ENCODE peak calls at places on chromosomes 4 and X, in four cellular contexts. K, B, C and R are unnamed samples. For H3K4me1, the result is how much of the 10 kb centered on the place peaks cover.

GRCh38 chr4:142248946-142249345 is 597.2 kb downstream of the INPP4B start:
- DNase-seq in K (no peak), B (no peak), C (no peak), R (no peak)

GRCh38 chrX:115018040-115018647 is 728 bp upstream of the IL13RA2 start:
- DNase-seq in K (no peak), B (no peak), C (no peak), R (no peak)

GRCh38 chr4:65241257-65241997 is 428.9 kb downstream of the EPHA5 start:
- DNase-seq in K (no peak), B (no peak), C (no peak), R (no peak)

GRCh38 chr4:30866907-30867306 is 146.7 kb downstream of the PCDH7 start:
- DNase-seq in K (no peak), B (no peak), C (no peak), R (no peak)

GRCh38 chrX:103678199-103678993 is 8.1 kb downstream of the MORF4L2 start:
- DNase-seq in K (no peak), B (no peak), C (no peak), R (no peak)

GRCh38 chr4:112352736-112353135 is 55.6 kb downstream of the ALPK1 start:
- DNase-seq in K (no peak), B (no peak), C (no peak), R (no peak)

GRCh38 chr4:2051086-2051485 is 8.0 kb upstream of the NAT8L start:
- DNase-seq in K (no peak), B (no peak), C (no peak), R (no peak)

GRCh38 chr4:110245567-110245966 is 47.2 kb upstream of the ELOVL6 start:
- DNase-seq in K (no peak), B (no peak), C (no peak), R (no peak)

GRCh38 chr4:84753318-84753972 is 170.5 kb downstream of the CDS1 start:
- DNase-seq in K (no peak), B (no peak), C (no peak), R (no peak)

GRCh38 chrX:68686684-68687045 is 39.2 kb downstream of the STARD8 start:
- DNase-seq in K (no peak), B (no peak), C (peak), R (peak)

GRCh38 chr4:35511851-35512250 is 732.5 kb downstream of the ARAP2 start:
- DNase-seq in K (no peak), B (no peak), C (no peak), R (no peak)

GRCh38 chr4:147682755-147683154 is 1.2 kb downstream of the PRMT9 start:
- DNase-seq in K (no peak), B (no peak), C (no peak), R (no peak)

GRCh38 chr4:158290912-158291311 is 80.6 kb downstream of the TMEM144 start:
- DNase-seq in K (no peak), B (no peak), C (no peak), R (no peak)

GRCh38 chr4:108029321-108029720 is 39.6 kb downstream of the HADH start:
- DNase-seq in K (no peak), B (no peak), C (no peak), R (no peak)

GRCh38 chr4:13559414-13559813 is 15.1 kb upstream of the NKX3-2 start:
- DNase-seq in K (no peak), B (no peak), C (no peak), R (no peak)

GRCh38 chr4:165328708-165329107 is 1.2 kb downstream of the MSMO1 start:
- DNase-seq in K (no peak), B (no peak), C (no peak), R (no peak)

GRCh38 chr4:165331823-165332222 is 4.4 kb downstream of the MSMO1 start:
- DNase-seq in K (no peak), B (no peak), C (no peak), R (no peak)

GRCh38 chr4:165331316-165331715 is 3.8 kb downstream of the MSMO1 start:
- DNase-seq in K (no peak), B (no peak), C (no peak), R (no peak)

GRCh38 chr4:165330666-165331065 is 3.2 kb downstream of the MSMO1 start:
- DNase-seq in K (no peak), B (no peak), C (no peak), R (no peak)

DNA sequence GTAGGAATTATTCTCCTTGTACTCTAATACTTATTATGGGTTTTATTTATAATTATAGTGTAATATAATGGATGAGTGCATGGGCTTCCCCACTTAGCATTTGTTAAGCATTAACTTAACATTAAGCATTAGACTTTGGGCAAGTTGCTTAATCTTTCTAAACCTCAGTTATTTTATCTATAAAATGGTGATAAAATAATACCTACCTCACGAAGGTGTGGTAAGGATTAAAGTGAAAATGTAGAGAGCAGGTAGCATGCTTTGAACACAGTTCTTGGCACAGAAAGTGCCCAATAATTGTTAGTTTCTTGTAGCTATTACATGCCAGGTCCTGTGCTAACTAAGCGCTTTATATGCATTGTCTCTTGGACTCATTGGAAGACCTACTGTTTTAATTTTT is 2.6 kb downstream of the MSMO1 start:
- DNase-seq in K (no peak), B (no peak), C (no peak), R (no peak)
- H3K4me1 ChIP-seq in K (under half), B (under half), C (under half), R (under half)

GRCh38 chrX:56728321-56728720 is 722 bp upstream of the NBDY start:
- DNase-seq in K (no peak), B (no peak), C (no peak), R (no peak)

GRCh38 chrX:56726609-56727008 is 2.4 kb upstream of the NBDY start:
- DNase-seq in K (no peak), B (no peak), C (no peak), R (no peak)

GRCh38 chrX:56728752-56729151 is 291 bp upstream of the NBDY start:
- DNase-seq in K (no peak), B (no peak), C (no peak), R (no peak)

GRCh38 chrX:56727531-56727930 is 1.5 kb upstream of the NBDY start:
- DNase-seq in K (no peak), B (no peak), C (no peak), R (no peak)

DNA sequence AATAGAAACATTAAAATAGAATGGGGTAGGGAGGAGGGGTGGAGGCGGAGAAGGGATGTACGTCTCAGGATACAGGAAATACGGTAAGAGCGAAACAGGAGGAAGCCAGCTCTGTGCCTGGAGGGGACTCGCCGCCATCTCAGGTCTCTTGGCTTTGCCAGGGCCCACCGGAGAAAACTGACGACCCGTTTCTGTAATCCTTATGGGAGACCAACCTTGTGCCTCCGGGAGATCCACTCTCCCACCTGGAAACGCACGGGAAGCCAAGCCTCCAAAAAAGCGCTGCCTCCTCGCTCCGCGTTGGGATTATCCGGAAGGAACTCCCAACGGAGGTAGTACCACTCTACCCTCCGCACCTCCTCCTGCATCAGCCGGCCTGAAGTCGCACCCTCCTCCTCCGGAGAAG is at the start of gene NBDY:
- DNase-seq in K (no peak), B (no peak), C (peak), R (no peak)
- TF ChIP-seq POLR2A in K (no peak), B (peak), C (no peak), R (peak)

GRCh38 chr4:183407128-183407585 is 37.3 kb upstream of the CDKN2AIP start:
- DNase-seq in K (peak), B (peak), C (peak), R (peak)
- TF ChIP-seq EP300 in K (no peak), B (no peak), C (no peak), R (no peak)

GRCh38 chrX:136046295-136046894 is 61.2 kb downstream of the SLC9A6 start:
- DNase-seq in K (no peak), B (no peak), C (no peak), R (no peak)

GRCh38 chrX:136047001-136047642 is 61.9 kb downstream of the SLC9A6 start:
- DNase-seq in K (no peak), B (no peak), C (no peak), R (no peak)

GRCh38 chrX:136048446-136048845 is 63.2 kb downstream of the SLC9A6 start:
- DNase-seq in K (no peak), B (no peak), C (no peak), R (no peak)

GRCh38 chrX:136049608-136050007 is 64.4 kb downstream of the SLC9A6 start:
- DNase-seq in K (no peak), B (no peak), C (no peak), R (no peak)

GRCh38 chrX:136047969-136048368 is 62.7 kb downstream of the SLC9A6 start:
- DNase-seq in K (no peak), B (no peak), C (no peak), R (no peak)
- H3K4me1 ChIP-seq in K (under half), B (under half), C (under half), R (under half)

DNA sequence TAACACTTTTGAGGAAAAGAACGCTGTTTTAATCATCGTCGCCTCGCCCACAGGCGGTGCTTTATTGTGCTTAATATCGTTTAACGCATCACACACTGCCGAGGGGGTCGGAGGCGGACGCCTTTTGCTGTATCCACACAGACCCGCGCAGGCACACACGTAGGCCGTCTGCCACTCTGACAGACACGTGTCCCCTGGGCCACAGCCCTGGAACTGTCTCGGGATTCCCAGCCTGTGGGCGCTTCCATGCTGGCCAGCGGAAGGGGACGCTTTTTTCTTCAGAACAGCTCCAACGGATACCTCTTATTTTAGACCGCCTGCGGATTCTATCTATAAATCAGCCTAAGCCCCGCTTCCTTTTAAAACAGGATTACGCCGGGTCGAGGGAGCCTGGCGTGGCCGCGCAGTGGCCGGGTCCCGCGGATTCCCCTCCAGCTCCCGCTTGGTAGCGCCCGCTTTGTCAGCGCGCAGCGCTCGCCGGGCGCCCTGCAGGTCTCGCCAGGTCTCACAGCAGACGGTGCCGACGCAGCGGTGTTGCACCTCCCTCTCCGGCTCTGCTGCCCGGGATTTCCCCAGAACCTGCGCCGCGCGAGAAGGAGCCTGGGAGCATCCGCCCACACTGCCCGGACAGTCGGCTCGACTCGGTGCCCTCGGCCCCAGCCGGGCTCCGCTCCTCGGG is at the start of gene NOCT:
- DNase-seq in K (peak), B (peak), C (peak), R (peak)
- TF ChIP-seq POLR2A in K (peak), B (peak), C (no peak), R (no peak)

DNA sequence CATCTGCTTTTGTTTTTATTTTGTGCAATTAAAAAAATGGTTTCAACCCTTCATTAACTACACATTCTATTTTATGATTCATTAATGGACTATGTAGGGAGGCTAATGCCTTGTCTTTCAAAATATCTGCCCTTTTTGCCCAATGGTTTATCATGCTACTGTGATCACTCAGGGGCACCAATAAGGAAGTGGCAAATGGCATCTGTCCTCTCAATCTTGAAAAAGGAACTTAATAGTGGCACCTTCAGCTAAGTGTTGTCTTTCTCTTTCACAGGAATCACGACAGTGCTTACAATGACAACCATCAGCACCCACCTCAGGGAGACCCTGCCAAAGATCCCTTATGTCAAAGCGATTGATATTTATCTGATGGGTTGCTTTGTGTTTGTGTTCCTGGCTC is 57.1 kb downstream of the COMMD8 start:
- DNase-seq in K (no peak), B (no peak), C (no peak), R (no peak)
- TF ChIP-seq EP300 in K (no peak), B (no peak), C (no peak), R (no peak)